ENCODE peak calls at places on chromosome 13, in five cellular contexts. C is fibroblast of lung, K is GM23248, G is endothelial cell of umbilical vein, A is GM23338. T is an unnamed sample.

GRCh38 chr13:30276178-30276577 is 31.2 kb downstream of the KATNAL1 start:
- DNase-seq in C (peak; percentile 69), K (no peak), G (no peak), A (no peak), T (no peak)

GRCh38 chr13:43061496-43062280 is 38.3 kb downstream of the DNAJC15 start:
- DNase-seq in C (no peak), K (no peak), G (no peak), A (no peak), T (peak; percentile 60)

GRCh38 chr13:25232937-25233515 is 54.3 kb downstream of the MTMR6 start:
- DNase-seq in C (peak; percentile 6), K (peak; percentile 56), G (peak; percentile 39), A (peak; percentile 69), T (peak; percentile 65)

GRCh38 chr13:27379694-27380596 is 44.5 kb upstream of the GTF3A start:
- DNase-seq in C (peak; percentile 18), K (peak; percentile 78), G (peak; percentile 34), A (peak; percentile 91), T (peak; percentile 76)

GRCh38 chr13:41306271-41307150 is 4.6 kb upstream of the NAA16 start:
- DNase-seq in C (peak; percentile 46), K (no peak), G (peak; percentile 63), A (no peak), T (no peak)

GRCh38 chr13:49310251-49310650 is 62.5 kb downstream of the CDADC1 start:
- DNase-seq in C (no peak), K (no peak), G (no peak), A (no peak), T (no peak)

GRCh38 chr13:52411629-52412028 is 5.7 kb upstream of the THSD1 start:
- DNase-seq in C (peak; percentile 49), K (peak; percentile 76), G (no peak), A (no peak), T (peak; percentile 5)

GRCh38 chr13:51212808-51213728 is 9.1 kb upstream of the FAM124A start:
- DNase-seq in C (peak; percentile 43), K (no peak), G (no peak), A (no peak), T (no peak)

GRCh38 chr13:113616991-113617749 is 32.6 kb downstream of the TFDP1 start:
- DNase-seq in C (peak; percentile 73), K (no peak), G (no peak), A (peak; percentile 69), T (no peak)

GRCh38 chr13:59963827-59964226 is 199.9 kb downstream of the DIAPH3 start:
- DNase-seq in C (no peak), K (no peak), G (no peak), A (no peak), T (no peak)

DNA sequence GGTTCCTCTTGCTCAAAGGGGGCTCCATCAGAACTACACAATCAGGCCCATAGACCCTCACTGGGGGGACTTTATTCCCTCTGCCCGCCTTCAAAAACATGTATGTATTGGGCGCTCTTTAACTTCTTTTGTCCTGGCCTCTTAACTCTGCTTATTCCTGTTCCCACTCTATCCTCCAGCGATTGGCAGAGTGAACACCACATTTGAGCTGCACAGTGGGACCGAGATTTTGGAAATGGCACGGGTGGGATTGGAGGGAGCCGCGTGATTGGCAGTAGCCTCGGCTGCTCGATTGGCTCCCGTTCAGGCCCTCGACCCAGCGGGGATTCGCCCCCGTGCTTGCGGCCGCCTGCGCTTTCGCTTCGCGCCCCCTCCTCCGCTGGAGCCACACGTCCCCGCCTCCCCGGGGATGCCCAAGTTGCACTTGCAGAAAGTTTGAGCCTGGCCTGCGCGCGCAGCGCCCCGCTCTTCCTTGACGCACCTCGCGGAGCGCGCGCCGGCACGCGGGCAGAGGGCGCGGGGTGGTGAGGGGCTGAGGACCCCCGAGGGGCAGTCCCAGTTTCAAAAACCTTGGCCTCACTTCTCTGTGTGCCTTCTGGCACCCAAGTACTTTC is at the start of gene ZIC5:
- DNase-seq in C (no peak), K (no peak), G (no peak), A (peak; percentile 93), T (no peak)
- TF ChIP-seq EZH2 in C (peak; percentile 92), K (peak; percentile 99), G (peak; percentile 87), A (no peak), T (no peak)

GRCh38 chr13:20411638-20412342 is 113.9 kb downstream of the CRYL1 start:
- DNase-seq in C (no peak), K (no peak), G (no peak), A (no peak), T (no peak)
- H2AFZ ChIP-seq in C (no peak overlapping the region), K (no peak overlapping the region), G (no peak overlapping the region), A (no peak overlapping the region), T (peak overlapping the region; percentile 21)

GRCh38 chr13:95601216-95601615 is 43.3 kb downstream of the DZIP1 start:
- DNase-seq in C (no peak), K (no peak), G (peak; percentile 55), A (no peak), T (no peak)
- H3K4me3 ChIP-seq in C (no peak overlapping the region), K (no peak overlapping the region), G (no peak overlapping the region), A (no peak overlapping the region), T (no peak overlapping the region)

GRCh38 chr13:83881917-83882625 is at the start of gene SLITRK1:
- DNase-seq in C (peak; percentile 74), K (peak; percentile 30), G (no peak), A (peak; percentile 96), T (no peak)
- TF ChIP-seq EZH2 in C (no peak), K (no peak), G (no peak), A (peak; percentile 53), T (no peak)

GRCh38 chr13:65188691-65189090 is 2041.4 kb downstream of the PCDH9 start:
- DNase-seq in C (peak; percentile 1), K (no peak), G (no peak), A (peak; percentile 1), T (no peak)
- H2AFZ ChIP-seq in C (no peak overlapping the region), K (no peak overlapping the region), G (no peak overlapping the region), A (no peak overlapping the region), T (no peak overlapping the region)